ENCODE peak calls at places on chromosomes 7 and 10, in six cellular contexts. Y is thoracic aorta; I is stimulated activated naive B cell treated with anti-CD40 and anti-IgM and Interleukin-4, amounts not matched to agents 10 μg/mL and 1 μg/mL and 100 μg/mL, for 72 hours; X is stimulated activated naive CD4-positive, alpha-beta T cell; P is astrocyte; O is naive thymus-derived CD4-positive, alpha-beta T cell. T is an unnamed sample.

GRCh38 chr10:112185959-112186358 is 2.4 kb upstream of the GPAM start:
- DNase-seq in O (no peak), Y (no peak), X (no peak), P (no peak), I (no peak), T (no peak)

GRCh38 chr7:91165846-91166230 is 98.4 kb upstream of the FZD1 start:
- DNase-seq in Y (no peak), X (no peak), P (peak), I (no peak), O (no peak), T (no peak)

GRCh38 chr7:127819975-127820778 is 168.2 kb downstream of the SND1 start:
- DNase-seq in P (peak), I (peak), Y (no peak), O (no peak), X (no peak), T (no peak)

GRCh38 chr10:81146436-81146835 is 608.7 kb downstream of the SH2D4B start:
- DNase-seq in X (no peak), I (no peak), Y (no peak), P (no peak), O (no peak), T (no peak)

GRCh38 chr10:121306159-121306673 is 292.0 kb downstream of the FGFR2 start:
- DNase-seq in X (no peak), Y (no peak), O (no peak), I (no peak), P (no peak), T (no peak)

GRCh38 chr7:129247087-129247486 is 22.3 kb downstream of the AHCYL2 start:
- DNase-seq in P (no peak), X (no peak), Y (no peak), O (no peak), I (no peak), T (no peak)

GRCh38 chr7:126574276-126574675 is 678.5 kb downstream of the GRM8 start:
- DNase-seq in Y (no peak), I (no peak), O (no peak), X (no peak), P (peak), T (no peak)

GRCh38 chr10:111916011-111916410 is 267.6 kb downstream of the GPAM start:
- DNase-seq in P (no peak), X (no peak), Y (no peak), I (no peak), O (no peak), T (no peak)

GRCh38 chr10:90481326-90481923 is 376.4 kb downstream of the HTR7 start:
- DNase-seq in X (no peak), O (no peak), I (no peak), P (no peak), Y (no peak), T (no peak)

GRCh38 chr7:100209493-100209892 is 10.3 kb upstream of the PVRIG start:
- DNase-seq in P (no peak), I (no peak), O (no peak), X (no peak), Y (no peak), T (no peak)

GRCh38 chr10:128062837-128063563 is 63.2 kb downstream of the MKI67 start:
- DNase-seq in P (no peak), X (peak), I (peak), O (peak), Y (no peak), T (no peak)

GRCh38 chr10:70820976-70821750 is 5.4 kb downstream of the SGPL1 start:
- DNase-seq in O (no peak), P (no peak), Y (no peak), I (no peak), X (no peak), T (no peak)

GRCh38 chr10:22271786-22272185 is 44.4 kb upstream of the COMMD3 start:
- DNase-seq in I (no peak), O (no peak), Y (no peak), X (no peak), P (no peak), T (no peak)

GRCh38 chr7:143381427-143382125 is 431 bp downstream of the ZYX start:
- DNase-seq in P (peak), O (no peak), Y (no peak), X (no peak), I (no peak), T (no peak)

GRCh38 chr10:104824378-104825006 is 183.4 kb downstream of the SORCS3 start:
- DNase-seq in Y (no peak), I (no peak), P (peak), X (no peak), O (peak), T (no peak)

GRCh38 chr10:74575191-74575720 is 251.1 kb upstream of the KAT6B start:
- DNase-seq in Y (no peak), P (peak), I (no peak), O (no peak), X (no peak), T (no peak)

GRCh38 chr10:114715171-114715670 is 57.1 kb upstream of the ABLIM1 start:
- DNase-seq in I (no peak), O (no peak), Y (no peak), X (no peak), P (peak), T (no peak)

GRCh38 chr10:12566161-12567115 is 217.1 kb downstream of the CAMK1D start:
- DNase-seq in X (no peak), Y (no peak), P (peak), I (no peak), O (no peak), T (no peak)

GRCh38 chr7:142776206-142776844 is 5.6 kb downstream of the PRSS2 start:
- DNase-seq in X (no peak), I (no peak), O (no peak), P (peak), Y (peak), T (no peak)

GRCh38 chr10:88819290-88819689 is 16.8 kb downstream of the LIPM start:
- DNase-seq in I (no peak), O (no peak), P (peak), Y (no peak), X (no peak), T (no peak)

GRCh38 chr10:27391325-27391724 is 112.8 kb upstream of the RAB18 start:
- DNase-seq in I (no peak), O (no peak), Y (no peak), P (no peak), X (no peak), T (no peak)

GRCh38 chr7:103660455-103661371 is 214.7 kb upstream of the SLC26A5 start:
- DNase-seq in I (no peak), X (no peak), P (peak), Y (no peak), O (no peak), T (no peak)

GRCh38 chr10:91389636-91390512 is 20.3 kb upstream of the HECTD2 start:
- DNase-seq in P (no peak), I (no peak), O (peak), Y (no peak), X (peak), T (no peak)

GRCh38 chr7:11714676-11715075 is 117.3 kb downstream of the THSD7A start:
- DNase-seq in P (peak), X (no peak), I (no peak), O (no peak), Y (no peak), T (no peak)

GRCh38 chr7:88635149-88635548 is 124.4 kb upstream of the ZNF804B start:
- DNase-seq in P (no peak), Y (no peak), X (no peak), O (no peak), I (no peak), T (no peak)

GRCh38 chr10:21494221-21495001 is 31.1 kb downstream of the SKIDA1 start:
- DNase-seq in Y (no peak), X (no peak), P (no peak), I (no peak), O (peak), T (no peak)

GRCh38 chr7:44978511-44979366 is at the start of gene MYO1G:
- DNase-seq in Y (no peak), I (peak), P (no peak), X (peak), O (peak), T (peak)

GRCh38 chr10:125128397-125129075 is 31.8 kb downstream of the CTBP2 start:
- DNase-seq in X (no peak), Y (no peak), O (no peak), P (no peak), I (no peak), T (no peak)

GRCh38 chr7:55120501-55121198 is 101.8 kb downstream of the EGFR start:
- DNase-seq in P (peak), Y (no peak), I (no peak), X (no peak), O (no peak), T (no peak)

GRCh38 chr7:3065724-3066143 is 22.1 kb upstream of the CARD11 start:
- DNase-seq in X (peak), O (peak), I (peak), P (no peak), Y (no peak), T (peak)

GRCh38 chr7:16320261-16320660 is 101.1 kb downstream of the CRPPA start:
- DNase-seq in P (no peak), O (no peak), X (no peak), Y (no peak), I (no peak), T (no peak)

GRCh38 chr10:24269476-24269875 is 60.5 kb downstream of the KIAA1217 start:
- DNase-seq in I (no peak), P (peak), O (no peak), Y (no peak), X (no peak), T (no peak)

GRCh38 chr10:68175954-68176353 is 56.0 kb downstream of the ATOH7 start:
- DNase-seq in Y (no peak), X (no peak), P (no peak), I (no peak), O (no peak), T (no peak)

GRCh38 chr7:114468844-114469243 is 54.2 kb downstream of the FOXP2 start:
- DNase-seq in Y (no peak), O (no peak), I (no peak), P (no peak), X (no peak), T (no peak)

GRCh38 chr10:71623098-71623985 is 96.2 kb downstream of the C10orf105 start:
- DNase-seq in I (no peak), Y (no peak), P (peak), X (no peak), O (peak), T (no peak)

GRCh38 chr10:103197177-103197576 is 4.1 kb upstream of the NT5C2 start:
- DNase-seq in X (no peak), P (peak), O (no peak), Y (peak), I (no peak), T (no peak)

GRCh38 chr7:45682836-45683555 is 108.8 kb downstream of the ADCY1 start:
- DNase-seq in O (no peak), Y (no peak), P (peak), I (no peak), X (no peak), T (no peak)